ENCODE peak calls at places on chromosome 5, in six cellular contexts. Q is choroid plexus epithelial cell; W is ovary; U is substantia nigra; B is CD4-positive, alpha-beta T cell; E is cardiac muscle cell. F is an unnamed sample.

GRCh38 chr5:14723648-14724231 is 59.2 kb downstream of the OTULIN start:
- DNase-seq in U (no peak), Q (no peak), B (no peak), E (no peak), W (no peak), F (no peak)

GRCh38 chr5:170312666-170313065 is 15.1 kb upstream of the LCP2 start:
- DNase-seq in U (no peak), Q (peak), W (no peak), E (peak), B (peak), F (no peak)

GRCh38 chr5:79802995-79803394 is 113.4 kb downstream of the CMYA5 start:
- DNase-seq in B (no peak), U (no peak), E (no peak), Q (no peak), W (no peak), F (no peak)

GRCh38 chr5:77943851-77944250 is 167.7 kb upstream of the TBCA start:
- DNase-seq in W (no peak), E (no peak), Q (no peak), U (no peak), B (no peak), F (no peak)

GRCh38 chr5:11384441-11385250 is 519.6 kb downstream of the CTNND2 start:
- DNase-seq in U (peak), B (no peak), W (peak), Q (no peak), E (no peak), F (peak)

GRCh38 chr5:37844004-37844403 is 4.2 kb upstream of the GDNF start:
- DNase-seq in Q (no peak), W (no peak), B (no peak), U (no peak), E (no peak), F (no peak)

GRCh38 chr5:43336159-43336558 is 22.9 kb upstream of the HMGCS1 start:
- DNase-seq in U (no peak), Q (no peak), E (no peak), B (no peak), W (no peak), F (no peak)

GRCh38 chr5:180817847-180818246 is 15.2 kb upstream of the MGAT1 start:
- DNase-seq in W (no peak), Q (no peak), E (no peak), B (no peak), U (no peak), F (no peak)

GRCh38 chr5:134445841-134446818 is 34.4 kb upstream of the CDKN2AIPNL start:
- DNase-seq in U (no peak), B (no peak), W (no peak), Q (no peak), E (no peak), F (no peak)

GRCh38 chr5:81391-82021 is 10.5 kb upstream of the PLEKHG4B start:
- DNase-seq in E (no peak), B (no peak), U (no peak), W (no peak), Q (no peak), F (no peak)

GRCh38 chr5:178306430-178307225 is 74.0 kb upstream of the PHYKPL start:
- DNase-seq in U (no peak), B (no peak), W (no peak), E (no peak), Q (no peak), F (peak)

GRCh38 chr5:20088361-20088760 is 100.4 kb upstream of the CDH18 start:
- DNase-seq in Q (no peak), U (no peak), B (no peak), E (no peak), W (no peak), F (no peak)